ENCODE peak calls at places on chromosomes 1 and 21, in four cellular contexts. P is SK-N-SH, S is ovary, L is A673. E is an unnamed sample.
A peak's percentile ranks its signal among the peaks of the same experiment; 100 is the strongest.

GRCh38 chr1:87392241-87393192 is 63.8 kb downstream of the LMO4 start:
- DNase-seq in P (no peak), S (no peak), L (peak; percentile 42), E (no peak)

GRCh38 chr1:90133133-90133532 is 138.2 kb downstream of the ZNF326 start:
- DNase-seq in P (peak; percentile 24), S (no peak), L (peak; percentile 93), E (peak; percentile 19)

GRCh38 chr1:88001460-88001859 is 672.8 kb downstream of the LMO4 start:
- DNase-seq in P (no peak), S (no peak), L (no peak), E (no peak)

GRCh38 chr1:63621698-63622097 is 28.5 kb downstream of the PGM1 start:
- DNase-seq in P (no peak), S (no peak), L (no peak), E (no peak)

GRCh38 chr1:92862605-92863004 is 30.8 kb downstream of the RPL5 start:
- DNase-seq in P (no peak), S (no peak), L (no peak), E (no peak)

GRCh38 chr1:77282866-77283539 is 1.2 kb downstream of the AK5 start:
- DNase-seq in P (peak; percentile 47), S (no peak), L (no peak), E (no peak)

GRCh38 chr1:114286179-114286578 is 132.5 kb upstream of the SYT6 start:
- DNase-seq in P (no peak), S (no peak), L (peak; percentile 39), E (no peak)

GRCh38 chr1:20551945-20552727 is at the start of gene FAM43B:
- DNase-seq in P (peak; percentile 87), S (no peak), L (peak; percentile 55), E (peak; percentile 86)

GRCh38 chr21:14739590-14739989 is 193.5 kb upstream of the SAMSN1 start:
- DNase-seq in P (no peak), S (no peak), L (no peak), E (no peak)

GRCh38 chr1:10685196-10685850 is 111.1 kb downstream of the CASZ1 start:
- DNase-seq in P (no peak), S (peak; percentile 44), L (no peak), E (no peak)
- H3K4me1 ChIP-seq in P (peaks cover 3% of the 10 kb centered on the region), S (peaks cover 29% of the 10 kb centered on the region), L (peaks cover 19% of the 10 kb centered on the region), E (peaks cover 8% of the 10 kb centered on the region)

DNA sequence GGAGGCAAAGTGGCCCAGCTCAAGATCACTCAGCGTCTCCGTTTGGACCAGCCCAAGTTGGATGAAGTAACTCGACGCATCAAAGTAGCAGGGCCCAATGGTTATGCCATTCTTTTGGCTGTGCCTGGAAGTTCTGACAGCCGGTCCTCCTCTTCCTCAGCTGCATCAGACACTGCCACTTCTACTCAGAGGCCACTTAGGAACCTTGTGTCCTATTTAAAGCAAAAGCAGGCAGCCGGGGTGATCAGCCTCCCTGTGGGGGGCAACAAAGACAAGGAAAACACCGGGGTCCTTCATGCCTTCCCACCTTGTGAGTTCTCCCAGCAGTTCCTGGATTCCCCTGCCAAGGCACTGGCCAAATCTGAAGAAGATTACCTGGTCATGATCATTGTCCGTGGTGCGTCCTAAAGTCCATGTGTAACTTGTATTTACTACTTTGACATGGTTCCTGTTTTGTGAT is 2.7 kb downstream of the RBM15 start:
- DNase-seq in P (no peak), S (no peak), L (no peak), E (no peak)
- H3K4me3 ChIP-seq in P (peak overlapping the region; percentile 50), S (no peak overlapping the region), L (peak overlapping the region; percentile 75), E (peak overlapping the region; percentile 90)

DNA sequence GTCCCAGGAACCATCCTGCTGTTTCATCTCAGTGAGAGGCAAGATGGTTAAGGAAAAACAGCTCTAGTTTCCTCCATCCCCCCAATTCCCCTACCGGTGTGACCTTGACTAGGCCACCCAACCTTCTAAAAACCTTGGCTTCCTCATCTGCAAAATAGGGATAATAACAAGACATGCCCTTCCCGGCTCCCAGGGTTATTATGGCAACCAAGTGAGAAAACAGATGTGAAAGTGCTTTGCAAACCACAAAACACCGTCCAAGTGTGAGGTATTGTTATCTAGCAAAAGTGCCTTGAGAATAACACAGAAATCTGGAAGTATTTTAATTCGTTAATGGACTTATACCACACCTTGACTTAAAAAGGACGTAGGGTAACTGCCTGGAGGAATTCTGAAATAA is 62.7 kb downstream of the ITPKB start:
- DNase-seq in P (no peak), S (no peak), L (no peak), E (no peak)
- H3K4me1 ChIP-seq in P (peaks cover 13% of the 10 kb centered on the region), S (peaks cover 19% of the 10 kb centered on the region), L (peaks cover 26% of the 10 kb centered on the region), E (no peaks in the 10 kb centered on the region)

GRCh38 chr1:185319152-185319501 is 2.1 kb upstream of the IVNS1ABP start:
- DNase-seq in P (no peak), S (no peak), L (no peak), E (no peak)

GRCh38 chr1:185316163-185317033 is 645 bp downstream of the IVNS1ABP start:
- DNase-seq in P (peak; percentile 93), S (peak; percentile 98), L (peak; percentile 94), E (peak; percentile 98)

GRCh38 chr1:185317886-185318310 is 855 bp upstream of the IVNS1ABP start:
- DNase-seq in P (peak; percentile 34), S (no peak), L (no peak), E (no peak)

GRCh38 chr1:185317034-185317885 is at the start of gene IVNS1ABP:
- DNase-seq in P (peak; percentile 96), S (peak; percentile 95), L (peak; percentile 97), E (peak; percentile 94)

GRCh38 chr1:185318431-185319151 is 1.5 kb upstream of the IVNS1ABP start:
- DNase-seq in P (no peak), S (no peak), L (peak; percentile 53), E (no peak)
- H3K4me3 ChIP-seq in P (no peak overlapping the region), S (no peak overlapping the region), L (peak overlapping the region; percentile 95), E (no peak overlapping the region)

DNA sequence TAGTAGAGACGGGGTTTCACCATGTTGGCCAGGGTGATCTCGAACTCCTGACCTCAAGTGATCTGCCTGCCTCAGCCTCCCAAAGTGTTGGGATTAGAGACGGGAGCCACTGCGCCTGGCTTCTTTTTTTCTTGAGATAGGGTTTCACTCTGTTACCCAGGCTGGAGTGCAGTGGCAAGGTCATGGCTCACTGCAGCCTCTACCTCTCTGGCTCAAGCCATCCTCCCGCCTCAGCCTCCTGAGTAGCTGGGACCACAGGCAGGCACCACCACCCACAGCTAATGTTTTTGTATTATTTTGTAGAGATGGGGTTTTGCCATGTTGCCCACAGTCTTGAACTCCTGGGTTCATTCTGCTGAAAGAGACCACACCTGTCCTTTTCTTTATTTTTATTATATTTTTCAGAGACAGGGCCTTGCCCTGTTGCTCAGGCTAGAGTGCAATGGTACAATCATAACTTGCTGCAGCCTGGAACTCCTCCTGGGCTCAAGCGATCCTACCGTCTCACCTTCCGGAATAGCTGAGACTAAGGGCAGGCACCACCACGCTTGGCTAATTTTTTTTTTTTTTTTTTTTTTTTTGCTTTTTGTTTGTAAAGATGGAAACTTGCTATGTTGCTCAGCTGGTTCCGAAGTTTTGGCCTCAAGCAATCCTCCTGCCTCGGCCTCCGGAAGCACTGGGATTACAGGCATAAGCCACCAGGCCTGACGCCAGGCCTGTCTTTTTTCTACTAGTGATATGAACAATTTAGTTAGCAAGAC is 3.1 kb downstream of the LMNA start:
- DNase-seq in P (no peak), S (peak; percentile 25), L (no peak), E (no peak)
- H3K4me1 ChIP-seq in P (peaks cover 53% of the 10 kb centered on the region), S (peaks cover 42% of the 10 kb centered on the region), L (peaks cover 57% of the 10 kb centered on the region), E (peaks cover 42% of the 10 kb centered on the region)

DNA sequence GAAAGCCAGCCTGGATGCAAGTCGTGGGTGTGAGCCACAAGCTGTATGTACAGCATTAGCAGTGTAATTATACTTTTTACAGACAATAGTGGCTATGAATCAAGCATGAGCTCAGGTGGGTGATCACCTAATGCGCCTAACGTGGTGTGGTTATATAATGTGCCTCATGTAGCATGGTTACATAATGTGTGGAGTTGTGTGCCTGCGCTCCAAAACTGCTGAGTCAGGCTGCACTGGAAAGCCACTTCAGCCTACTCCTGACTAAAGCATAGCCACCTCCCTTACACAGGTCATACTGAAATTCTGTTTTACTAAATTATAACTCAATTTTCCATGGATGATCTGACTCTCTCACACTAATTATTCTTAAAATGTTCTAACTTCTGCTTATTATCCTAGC is 69.8 kb downstream of the KCNT2 start:
- DNase-seq in P (no peak), S (no peak), L (no peak), E (no peak)
- H3K4me3 ChIP-seq in P (no peak overlapping the region), S (no peak overlapping the region), L (no peak overlapping the region), E (no peak overlapping the region)

GRCh38 chr1:41674501-41674900 is 190.0 kb upstream of the EDN2 start:
- DNase-seq in P (no peak), S (no peak), L (no peak), E (no peak)

GRCh38 chr1:41679531-41679930 is 195.0 kb upstream of the EDN2 start:
- DNase-seq in P (no peak), S (no peak), L (no peak), E (no peak)

GRCh38 chr1:41679994-41680393 is 195.5 kb upstream of the EDN2 start:
- DNase-seq in P (no peak), S (no peak), L (no peak), E (no peak)

GRCh38 chr1:41678141-41678878 is 193.8 kb upstream of the EDN2 start:
- DNase-seq in P (no peak), S (no peak), L (no peak), E (no peak)

GRCh38 chr1:41677586-41677985 is 193.1 kb upstream of the EDN2 start:
- DNase-seq in P (no peak), S (no peak), L (no peak), E (no peak)
- H3K4me1 ChIP-seq in P (peaks cover 4% of the 10 kb centered on the region), S (no peaks in the 10 kb centered on the region), L (peaks cover 3% of the 10 kb centered on the region), E (no peaks in the 10 kb centered on the region)

GRCh38 chr1:984476-984814 is 2.6 kb upstream of the PERM1 start:
- DNase-seq in P (no peak), S (no peak), L (no peak), E (no peak)
- H3K4me3 ChIP-seq in P (peak overlapping the region; percentile 32), S (no peak overlapping the region), L (no peak overlapping the region), E (no peak overlapping the region)

DNA sequence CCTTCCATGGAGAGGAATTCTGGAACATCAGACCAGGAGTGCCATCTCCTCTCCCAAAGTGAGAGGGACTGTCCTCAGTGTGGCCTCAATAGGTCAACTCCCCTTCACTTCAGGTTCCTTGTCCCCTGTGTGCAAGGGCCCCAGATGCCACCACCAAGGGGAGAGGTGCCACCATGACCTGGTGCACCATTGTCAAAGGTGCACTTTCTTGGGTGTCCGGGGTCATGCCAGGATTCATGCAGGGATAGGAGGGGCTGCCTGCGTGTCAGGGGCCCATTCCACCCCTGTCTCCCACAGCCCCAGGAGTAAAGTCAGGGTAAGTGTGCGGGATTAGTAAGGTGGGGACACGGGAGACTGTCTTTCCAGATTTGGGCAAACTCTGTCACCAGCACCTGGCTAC is 21.4 kb upstream of the EPHA2 start:
- DNase-seq in P (no peak), S (no peak), L (no peak), E (no peak)
- H3K4me1 ChIP-seq in P (peaks cover 47% of the 10 kb centered on the region), S (peaks cover 23% of the 10 kb centered on the region), L (peaks cover 25% of the 10 kb centered on the region), E (peaks cover 16% of the 10 kb centered on the region)

GRCh38 chr1:201736707-201737320 is 92.1 kb upstream of the IPO9 start:
- DNase-seq in P (no peak), S (no peak), L (no peak), E (no peak)
- H3K4me3 ChIP-seq in P (no peak overlapping the region), S (no peak overlapping the region), L (no peak overlapping the region), E (no peak overlapping the region)